ENCODE peak calls at places on chromosomes 5 and 9, in nine cellular contexts. L is A549, F is SK-N-SH, U is MCF 10A, O is AG04449, Q is spleen, X is AG10803, G is WTC11, W is PC-3. Z is an unnamed sample.
A peak's percentile ranks its signal among the peaks of the same experiment; 100 is the strongest.

GRCh38 chr9:93090091-93090655 is 5.8 kb upstream of the CARD19 start:
- DNase-seq in X (no peak), O (no peak), Q (peak; percentile 5), F (no peak), G (no peak), U (no peak), L (no peak), W (no peak), Z (no peak)

GRCh38 chr5:160229190-160229742 is at the start of gene FABP6:
- DNase-seq in L (no peak), O (no peak), U (no peak), F (no peak), Q (no peak), X (no peak), W (no peak), G (no peak), Z (no peak)

GRCh38 chr9:23539311-23539710 is 286.7 kb downstream of the ELAVL2 start:
- DNase-seq in G (no peak), L (no peak), F (no peak), W (no peak), U (no peak), O (no peak), X (no peak), Q (no peak), Z (no peak)

GRCh38 chr9:98807070-98807810 is at the start of gene GALNT12:
- DNase-seq in X (no peak), U (no peak), G (peak; percentile 67), L (peak; percentile 36), O (no peak), F (peak; percentile 86), W (no peak), Q (peak; percentile 84), Z (peak; percentile 48)

GRCh38 chr9:93200989-93201339 is 17.0 kb downstream of the WNK2 start:
- DNase-seq in F (no peak), O (no peak), X (no peak), W (no peak), U (no peak), Q (no peak), G (no peak), L (no peak), Z (no peak)

GRCh38 chr5:6505779-6506557 is 57.3 kb downstream of the UBE2QL1 start:
- DNase-seq in G (no peak), L (no peak), U (no peak), F (no peak), O (no peak), W (no peak), X (no peak), Q (no peak), Z (no peak)

GRCh38 chr5:163433271-163433670 is 4.1 kb upstream of the CCNG1 start:
- DNase-seq in F (no peak), O (no peak), Q (no peak), U (no peak), L (no peak), W (no peak), G (no peak), X (no peak), Z (no peak)

GRCh38 chr5:76331139-76331538 is 71.9 kb upstream of the IQGAP2 start:
- DNase-seq in W (no peak), O (no peak), Q (no peak), X (no peak), L (no peak), F (no peak), G (no peak), U (no peak), Z (no peak)

DNA sequence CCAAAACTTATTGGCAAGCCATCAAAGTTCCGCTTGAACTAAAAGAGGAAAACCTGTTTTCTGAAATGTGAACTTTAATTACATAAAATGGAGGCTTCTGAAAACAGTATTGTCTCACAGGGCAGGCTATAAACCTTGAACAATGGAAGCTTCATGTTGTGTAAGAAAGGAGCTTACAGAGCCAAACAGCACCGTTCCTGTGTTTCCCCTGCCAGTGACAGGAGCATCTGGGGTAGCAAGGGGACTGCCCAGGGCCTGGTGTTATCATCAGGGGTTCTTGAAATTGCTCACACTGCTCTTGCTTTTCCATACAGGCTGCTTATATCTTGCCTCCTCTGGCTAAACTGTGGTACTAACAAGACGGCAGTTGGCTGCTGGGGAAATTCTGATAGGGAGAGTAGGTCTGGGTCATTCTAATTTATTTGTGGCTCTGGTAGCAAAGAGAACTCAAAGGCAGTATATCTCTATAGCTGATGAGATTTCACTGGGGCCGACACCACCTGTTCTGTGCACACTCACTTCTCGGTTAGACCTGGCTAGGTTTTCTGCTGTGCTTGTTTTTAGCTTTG is 40.4 kb downstream of the BASP1 start:
- DNase-seq in L (no peak), F (no peak), X (no peak), U (no peak), O (no peak), Q (no peak), W (peak; percentile 83), G (no peak), Z (no peak)
- TF ChIP-seq CTCF in L (no peak), F (no peak), X (peak; percentile 6), U (no peak), O (no peak), Q (no peak), W (no peak), G (no peak), Z (no peak)

GRCh38 chr9:112239284-112239683 is 64.2 kb upstream of the SUSD1 start:
- DNase-seq in L (no peak), Q (no peak), F (no peak), X (no peak), O (no peak), G (no peak), U (peak; percentile 35), W (no peak), Z (no peak)

GRCh38 chr9:112245126-112245525 is 70.0 kb upstream of the SUSD1 start:
- DNase-seq in G (no peak), O (no peak), Q (no peak), U (no peak), L (no peak), F (no peak), X (no peak), W (peak; percentile 8), Z (no peak)

GRCh38 chr9:112242147-112242804 is 67.2 kb upstream of the SUSD1 start:
- DNase-seq in W (peak; percentile 71), G (no peak), U (no peak), L (no peak), F (no peak), Q (no peak), O (no peak), X (no peak), Z (no peak)

GRCh38 chr9:112239708-112240107 is 64.6 kb upstream of the SUSD1 start:
- DNase-seq in X (no peak), F (no peak), G (no peak), U (no peak), Q (no peak), L (no peak), W (no peak), O (no peak), Z (no peak)

DNA sequence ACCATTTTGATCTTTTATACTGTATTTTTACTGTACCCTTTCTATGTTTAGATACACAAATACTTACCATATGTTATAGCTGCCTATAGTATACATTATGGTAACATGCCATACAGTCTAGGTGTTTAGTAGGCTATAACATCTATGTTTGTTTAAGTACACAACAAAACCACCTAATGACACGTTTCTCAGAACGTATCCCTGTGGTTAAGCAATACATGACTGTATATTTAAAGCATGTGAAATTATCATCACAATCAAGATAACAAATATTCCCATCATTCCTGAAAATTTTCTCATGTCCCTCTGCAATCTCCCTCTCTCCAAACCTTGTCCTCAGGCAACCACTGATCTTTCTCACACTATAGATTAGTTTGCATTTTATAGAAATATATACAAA is 66.4 kb upstream of the SUSD1 start:
- DNase-seq in F (no peak), L (no peak), U (peak; percentile 16), X (peak; percentile 27), W (peak; percentile 1), G (no peak), O (no peak), Q (no peak), Z (no peak)
- TF ChIP-seq CTCF in F (no peak), L (no peak), U (no peak), X (no peak), W (no peak), G (no peak), O (no peak), Q (no peak), Z (no peak)

DNA sequence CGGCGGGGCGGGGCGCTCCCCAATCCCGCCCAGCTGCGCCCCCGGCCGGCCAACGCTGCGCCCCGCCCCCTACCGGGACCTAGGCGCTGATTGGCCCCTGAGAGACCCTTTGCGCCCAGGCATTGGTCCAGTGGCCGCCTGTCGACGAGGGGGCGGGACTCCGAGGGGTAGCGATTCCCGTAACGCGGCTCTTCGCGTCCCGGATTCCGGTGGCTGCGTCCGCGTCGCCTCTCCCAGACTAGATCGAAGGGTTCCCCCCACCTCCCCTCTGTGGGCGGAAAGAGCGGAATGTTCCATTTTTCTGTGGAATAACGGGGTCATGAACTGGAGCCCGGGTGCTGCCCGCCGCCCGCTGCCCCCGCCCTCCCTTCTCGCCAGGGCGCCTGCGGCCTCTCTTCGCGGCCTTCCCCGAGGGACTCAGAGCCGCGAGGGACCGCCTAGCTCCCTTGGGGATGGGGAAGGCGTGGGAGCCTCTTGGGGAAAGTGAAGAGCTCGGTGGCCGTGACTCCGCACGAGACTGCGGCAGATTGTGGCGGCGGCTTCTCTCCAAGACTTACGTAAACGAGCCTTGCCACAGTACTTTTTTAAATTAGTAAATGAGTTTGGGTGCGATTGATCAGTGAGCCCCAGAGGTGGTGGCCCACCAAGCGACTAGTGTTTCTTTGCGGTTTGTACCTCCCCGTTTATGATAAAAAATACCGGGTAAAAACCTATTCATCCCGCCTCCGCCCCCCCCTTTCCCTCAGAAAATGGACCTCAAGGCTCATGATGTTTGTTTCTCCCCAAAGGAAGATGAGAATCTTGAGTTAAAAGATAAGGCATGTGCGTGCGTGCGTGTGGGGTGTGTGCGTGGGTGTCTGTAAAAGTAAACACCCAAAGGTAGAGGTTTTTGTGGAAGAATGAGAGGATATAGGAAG is 493 bp upstream of the IL6ST start:
- DNase-seq in Q (peak; percentile 97), G (peak; percentile 97), F (peak; percentile 99), X (peak; percentile 97), L (peak; percentile 97), U (peak; percentile 98), W (peak; percentile 90), O (no peak), Z (peak; percentile 69)
- TF ChIP-seq CTCF in Q (peak; percentile 67), G (no peak), F (peak; percentile 16), X (no peak), L (no peak), U (no peak), W (no peak), O (peak; percentile 16), Z (peak; percentile 5)

GRCh38 chr9:131621551-131622321 is 76.4 kb downstream of the PRRT1B start:
- DNase-seq in U (no peak), Q (peak; percentile 82), F (no peak), L (no peak), X (no peak), G (no peak), W (no peak), O (no peak), Z (no peak)

GRCh38 chr9:131620764-131621520 is 75.6 kb downstream of the PRRT1B start:
- DNase-seq in O (no peak), Q (no peak), G (no peak), X (no peak), L (no peak), F (no peak), W (no peak), U (no peak), Z (no peak)

GRCh38 chr9:131623655-131624330 is 78.5 kb downstream of the PRRT1B start:
- DNase-seq in L (no peak), F (no peak), O (no peak), W (no peak), X (no peak), G (no peak), Q (peak; percentile 19), U (no peak), Z (no peak)

GRCh38 chr9:131624636-131625241 is 79.4 kb downstream of the PRRT1B start:
- DNase-seq in F (peak; percentile 52), O (no peak), G (no peak), U (no peak), X (no peak), L (no peak), Q (peak; percentile 62), W (no peak), Z (no peak)

DNA sequence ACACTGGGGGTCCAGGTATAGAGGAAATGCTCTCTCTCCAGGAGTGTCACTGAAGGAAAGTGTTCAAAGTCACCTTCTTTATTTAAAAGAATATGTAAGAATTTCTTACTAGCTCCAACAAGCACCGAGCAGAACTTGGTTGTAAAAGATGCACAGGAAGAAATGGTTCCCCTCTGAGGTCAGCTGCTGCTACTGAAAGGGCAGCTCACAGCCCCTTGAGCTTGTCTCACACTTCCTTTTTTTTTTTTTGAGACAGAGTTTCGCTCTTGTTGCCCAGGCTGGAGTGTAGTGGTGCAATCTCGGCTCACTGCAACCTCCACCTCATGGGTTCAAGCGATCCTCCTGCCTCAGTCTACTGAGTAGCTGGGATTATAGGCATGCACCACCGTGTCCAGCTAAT is 77.2 kb downstream of the PRRT1B start:
- DNase-seq in W (no peak), O (no peak), Q (no peak), G (no peak), L (no peak), U (no peak), X (no peak), F (no peak), Z (no peak)
- TF ChIP-seq CTCF in W (no peak), O (no peak), Q (no peak), G (no peak), L (no peak), U (no peak), X (no peak), F (no peak), Z (no peak)